ENCODE peak calls at places on chromosomes 5 and 9, in four cellular contexts. I is sigmoid colon; Q is cardiac muscle cell; H is CD8-positive, alpha-beta T cell. F is an unnamed sample.

GRCh38 chr5:173562451-173562850 is 54.0 kb downstream of the BOD1 start:
- DNase-seq in I (no peak), H (no peak), Q (no peak), F (no peak)

GRCh38 chr5:43560128-43560527 is 3.3 kb upstream of the PAIP1 start:
- DNase-seq in H (no peak), I (no peak), Q (no peak), F (no peak)

GRCh38 chr9:33140406-33141360 is 26.5 kb downstream of the B4GALT1 start:
- DNase-seq in H (no peak), Q (no peak), I (peak; percentile 56), F (no peak)

GRCh38 chr5:64292611-64293215 is 127.1 kb downstream of the RNF180 start:
- DNase-seq in Q (no peak), I (no peak), H (no peak), F (no peak)

GRCh38 chr5:1789838-1790462 is 9.7 kb downstream of the MRPL36 start:
- DNase-seq in Q (no peak), H (no peak), I (peak; percentile 46), F (no peak)

GRCh38 chr9:121655231-121655755 is 3.9 kb downstream of the DAB2IP start:
- DNase-seq in I (no peak), Q (no peak), H (no peak), F (no peak)

GRCh38 chr9:21015122-21015815 is 16.2 kb downstream of the HACD4 start:
- DNase-seq in Q (no peak), H (no peak), I (no peak), F (no peak)

GRCh38 chr5:159406571-159406970 is 76.3 kb upstream of the IL12B start:
- DNase-seq in Q (no peak), H (no peak), I (no peak), F (peak; percentile 42)

GRCh38 chr9:137514691-137515337 is 35.4 kb downstream of the PNPLA7 start:
- DNase-seq in I (no peak), Q (no peak), H (no peak), F (no peak)

GRCh38 chr9:20985851-20986600 is 45.4 kb downstream of the HACD4 start:
- DNase-seq in Q (no peak), H (no peak), I (no peak), F (no peak)

GRCh38 chr9:122192261-122192875 is 32.7 kb downstream of the MORN5 start:
- DNase-seq in H (no peak), Q (no peak), I (no peak), F (no peak)

GRCh38 chr5:105836263-105836662 is 1834.5 kb downstream of the EFNA5 start:
- DNase-seq in H (no peak), Q (no peak), I (no peak), F (no peak)

GRCh38 chr9:131275332-131276106 is 791 bp downstream of the FAM78A start:
- DNase-seq in I (no peak), Q (peak; percentile 76), H (peak; percentile 32), F (no peak)

GRCh38 chr9:134381671-134382505 is 55.6 kb downstream of the RXRA start:
- DNase-seq in H (peak; percentile 75), I (no peak), Q (no peak), F (no peak)

GRCh38 chr5:115100556-115100955 is 69.2 kb downstream of the TRIM36 start:
- DNase-seq in H (no peak), Q (no peak), I (no peak), F (no peak)

GRCh38 chr9:27365977-27366376 is 69.0 kb upstream of the EQTN start:
- DNase-seq in H (no peak), I (no peak), Q (no peak), F (no peak)

GRCh38 chr9:131813116-131813515 is 73.2 kb upstream of the RAPGEF1 start:
- DNase-seq in Q (no peak), H (no peak), I (no peak), F (no peak)

GRCh38 chr9:86546712-86547111 is 192.5 kb upstream of the TUT7 start:
- DNase-seq in I (no peak), H (no peak), Q (no peak), F (no peak)

GRCh38 chr9:81559741-81560140 is 129.6 kb downstream of the TLE1 start:
- DNase-seq in H (no peak), I (no peak), Q (no peak), F (no peak)

GRCh38 chr9:110835404-110835803 is 166.8 kb downstream of the MUSK start:
- DNase-seq in I (no peak), Q (no peak), H (no peak), F (no peak)

GRCh38 chr9:121599186-121599871 is 52.1 kb upstream of the DAB2IP start:
- DNase-seq in I (peak; percentile 90), Q (peak; percentile 98), H (no peak), F (no peak)

GRCh38 chr9:122777052-122777451 is 11.7 kb upstream of the OR5C1 start:
- DNase-seq in H (no peak), I (no peak), Q (no peak), F (no peak)

GRCh38 chr9:297104-297794 is 82.6 kb downstream of the DOCK8 start:
- DNase-seq in Q (no peak), H (peak; percentile 26), I (no peak), F (no peak)

GRCh38 chr5:14501353-14502162 is 80.0 kb upstream of the OTULINL start:
- DNase-seq in Q (no peak), I (no peak), H (no peak), F (no peak)